ENCODE peak calls at places on chromosomes 7 and 10, in six cellular contexts. S is astrocyte; L is psoas muscle; V is effector memory CD4-positive, alpha-beta T cell; H is kidney epithelial cell; C is lung. G is an unnamed sample.

GRCh38 chr7:148916186-148916585 is 32.1 kb upstream of the EZH2 start:
- DNase-seq in S (peak; percentile 88), L (no peak), V (no peak), H (no peak), C (no peak), G (no peak)

GRCh38 chr10:94963901-94964300 is 25.4 kb downstream of the CYP2C9 start:
- DNase-seq in S (peak; percentile 8), L (no peak), V (no peak), H (peak; percentile 4), C (no peak), G (no peak)

GRCh38 chr10:6924166-6924565 is 344.1 kb upstream of the PRKCQ start:
- DNase-seq in S (peak; percentile 46), L (no peak), V (no peak), H (peak; percentile 12), C (no peak), G (no peak)

GRCh38 chr10:55629792-55630490 is 731.1 kb downstream of the ZWINT start:
- DNase-seq in S (peak; percentile 31), L (peak; percentile 18), V (no peak), H (no peak), C (no peak), G (no peak)

GRCh38 chr10:110437761-110438341 is 59.9 kb upstream of the DUSP5 start:
- DNase-seq in S (no peak), L (no peak), V (no peak), H (no peak), C (no peak), G (no peak)

GRCh38 chr7:45975367-45975766 is 54.3 kb upstream of the IGFBP3 start:
- DNase-seq in S (no peak), L (no peak), V (no peak), H (no peak), C (peak; percentile 10), G (no peak)

GRCh38 chr10:79380918-79381775 is 33.9 kb downstream of the PPIF start:
- DNase-seq in S (no peak), L (no peak), V (no peak), H (no peak), C (no peak), G (no peak)

GRCh38 chr10:14302035-14302434 is 28.7 kb downstream of the FRMD4A start:
- DNase-seq in S (peak; percentile 16), L (no peak), V (no peak), H (no peak), C (no peak), G (no peak)

GRCh38 chr7:135620980-135621850 is 41.1 kb upstream of the STMP1 start:
- DNase-seq in S (peak; percentile 82), L (no peak), V (no peak), H (peak; percentile 69), C (peak; percentile 36), G (no peak)

GRCh38 chr10:84665883-84666463 is 337.6 kb downstream of the CCSER2 start:
- DNase-seq in S (no peak), L (no peak), V (no peak), H (no peak), C (peak; percentile 45), G (no peak)

GRCh38 chr10:79494871-79495270 is 17.5 kb upstream of the EIF5AL1 start:
- DNase-seq in S (no peak), L (no peak), V (no peak), H (no peak), C (no peak), G (no peak)

GRCh38 chr7:66930341-66930740 is 9.3 kb downstream of the TMEM248 start:
- DNase-seq in S (peak; percentile 20), L (no peak), V (no peak), H (no peak), C (no peak), G (no peak)

GRCh38 chr10:30996481-30996980 is 35.1 kb downstream of the ZNF438 start:
- DNase-seq in S (no peak), L (no peak), V (no peak), H (no peak), C (no peak), G (no peak)

GRCh38 chr10:102670871-102671434 is 26.7 kb downstream of the TRIM8 start:
- DNase-seq in S (no peak), L (no peak), V (no peak), H (no peak), C (no peak), G (no peak)

GRCh38 chr10:60828489-60828852 is 50.2 kb downstream of the CDK1 start:
- DNase-seq in S (peak; percentile 77), L (no peak), V (no peak), H (no peak), C (no peak), G (no peak)

GRCh38 chr7:641269-641671 is 85.2 kb upstream of the DNAAF5 start:
- DNase-seq in S (peak; percentile 16), L (no peak), V (no peak), H (no peak), C (no peak), G (no peak)

GRCh38 chr10:46556515-46557318 is at the start of gene GPRIN2:
- DNase-seq in S (no peak), L (peak; percentile 21), V (no peak), H (no peak), C (peak; percentile 54), G (peak; percentile 20)

GRCh38 chr7:47726047-47726726 is 144.3 kb upstream of the TNS3 start:
- DNase-seq in S (no peak), L (no peak), V (no peak), H (no peak), C (no peak), G (no peak)

GRCh38 chr10:96038476-96039387 is 4.7 kb upstream of the CCNJ start:
- DNase-seq in S (no peak), L (no peak), V (no peak), H (no peak), C (no peak), G (no peak)

GRCh38 chr10:100496567-100496966 is 23.1 kb downstream of the SEC31B start:
- DNase-seq in S (no peak), L (no peak), V (no peak), H (no peak), C (no peak), G (no peak)
- H3K36me3 ChIP-seq in S (no peaks in the 10 kb centered on the region), L (peaks cover 91% of the 10 kb centered on the region), V (peaks cover 62% of the 10 kb centered on the region), H (no peaks in the 10 kb centered on the region), C (peaks cover 25% of the 10 kb centered on the region), G (peaks cover 95% of the 10 kb centered on the region)

DNA sequence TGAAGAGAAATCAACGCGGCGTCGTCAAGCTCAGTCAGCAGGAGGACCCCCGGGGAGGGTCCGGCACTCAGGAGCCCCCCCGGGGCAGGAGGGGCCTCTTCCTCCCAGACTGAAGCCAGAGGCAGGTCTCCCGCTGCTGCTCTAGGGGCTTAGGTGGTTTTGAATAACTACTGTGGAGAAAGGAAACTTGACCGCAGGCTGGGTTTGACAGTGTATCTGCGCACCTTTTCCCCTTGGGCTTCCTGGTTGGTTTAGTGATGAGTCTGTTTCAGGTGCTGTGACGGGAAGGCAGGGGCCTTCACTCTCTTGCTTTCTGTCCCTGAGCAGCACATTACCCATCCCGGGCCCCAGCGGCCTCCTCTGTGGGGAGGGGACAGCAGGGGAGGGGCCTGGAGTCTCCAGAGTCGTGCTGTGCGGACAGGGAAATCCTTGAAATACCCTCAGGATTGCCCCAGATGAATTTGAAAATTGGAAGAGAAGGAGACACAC is 262.2 kb downstream of the ADARB2 start:
- DNase-seq in S (no peak), L (no peak), V (no peak), H (no peak), C (no peak), G (no peak)
- H3K4me3 ChIP-seq in S (no peak overlapping the region), L (no peak overlapping the region), V (no peak overlapping the region), H (no peak overlapping the region), C (no peak overlapping the region), G (no peak overlapping the region)

GRCh38 chr7:6393667-6394056 is 54.1 kb downstream of the DAGLB start:
- DNase-seq in S (no peak), L (no peak), V (no peak), H (no peak), C (no peak), G (no peak)
- H3K36me3 ChIP-seq in S (peaks cover 27% of the 10 kb centered on the region), L (peaks cover 48% of the 10 kb centered on the region), V (peaks cover 43% of the 10 kb centered on the region), H (no peaks in the 10 kb centered on the region), C (peaks cover 14% of the 10 kb centered on the region), G (peaks cover 35% of the 10 kb centered on the region)

GRCh38 chr7:57403601-57404342 is 46.2 kb upstream of the ZNF716 start:
- DNase-seq in S (no peak), L (peak; percentile 69), V (no peak), H (no peak), C (no peak), G (peak; percentile 88)

GRCh38 chr7:57407125-57407524 is 42.9 kb upstream of the ZNF716 start:
- DNase-seq in S (no peak), L (no peak), V (no peak), H (no peak), C (peak; percentile 22), G (no peak)

GRCh38 chr7:57400531-57401155 is 49.3 kb upstream of the ZNF716 start:
- DNase-seq in S (no peak), L (no peak), V (no peak), H (no peak), C (no peak), G (no peak)

GRCh38 chr7:57404967-57405421 is 45.0 kb upstream of the ZNF716 start:
- DNase-seq in S (no peak), L (no peak), V (no peak), H (no peak), C (no peak), G (no peak)

DNA sequence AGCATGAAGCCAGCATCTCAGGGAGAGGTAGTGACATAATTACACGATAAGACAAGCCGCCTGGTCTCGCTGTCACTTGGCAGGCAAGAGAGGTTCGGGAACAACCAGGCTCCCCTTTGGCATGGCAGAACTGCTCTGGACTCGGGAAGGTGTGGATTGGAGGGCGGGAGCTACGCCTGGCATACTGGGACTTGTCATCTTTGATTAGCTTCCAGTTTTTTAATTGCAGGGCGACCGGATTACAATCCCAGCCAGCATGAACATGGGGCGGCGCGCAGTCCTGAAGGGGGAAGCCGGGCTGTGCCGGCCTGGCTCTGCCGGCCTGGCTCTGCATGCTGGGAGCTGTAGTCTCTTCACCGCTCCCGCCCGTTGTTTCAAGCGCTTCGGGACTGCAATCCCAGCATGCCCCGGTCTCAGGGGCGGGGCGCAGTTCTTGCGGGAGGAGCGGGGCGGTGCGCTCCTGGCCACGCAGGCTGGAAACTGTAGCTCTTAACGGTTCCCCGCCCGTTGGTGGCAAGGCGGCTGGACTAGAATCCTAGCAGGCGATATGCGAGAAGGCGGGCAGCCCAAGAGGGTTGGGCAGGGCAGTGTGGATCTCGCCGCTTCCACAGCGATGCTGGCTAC is 45.5 kb upstream of the ZNF716 start:
- DNase-seq in S (no peak), L (peak; percentile 63), V (no peak), H (no peak), C (no peak), G (peak; percentile 82)
- H3K4me3 ChIP-seq in S (no peak overlapping the region), L (peak overlapping the region; percentile 41), V (no peak overlapping the region), H (no peak overlapping the region), C (peak overlapping the region; percentile 2), G (peak overlapping the region; percentile 72)

GRCh38 chr7:155306677-155307470 is 9.2 kb downstream of the INSIG1 start:
- DNase-seq in S (no peak), L (no peak), V (no peak), H (peak; percentile 37), C (no peak), G (no peak)
- H3K36me3 ChIP-seq in S (peaks cover 64% of the 10 kb centered on the region), L (peaks cover 59% of the 10 kb centered on the region), V (peaks cover 46% of the 10 kb centered on the region), H (peaks cover 1% of the 10 kb centered on the region), C (peaks cover 31% of the 10 kb centered on the region), G (peaks cover 59% of the 10 kb centered on the region)